ENCODE peak calls at places on chromosomes 3 and 15, in seven cellular contexts. One of them, this sample, is unnamed.

GRCh38 chr15:42404461-42405235 is 45.3 kb downstream of the CAPN3 start:
- DNase-seq in H9: no peak
- DNase-seq in GM13977: no peak
- DNase-seq in activated CD4-positive, alpha-beta T cell treated with anti-CD3 and anti-CD28 coated beads for 24 hours: no peak
- DNase-seq in fibroblast of gingiva: no peak
- DNase-seq in astrocyte of the spinal cord: no peak
- DNase-seq in SK-MEL-5: peak
- DNase-seq in this sample: no peak

GRCh38 chr3:184525337-184526157 is 36.0 kb upstream of the EPHB3 start:
- DNase-seq in H9: peak
- DNase-seq in GM13977: no peak
- DNase-seq in activated CD4-positive, alpha-beta T cell treated with anti-CD3 and anti-CD28 coated beads for 24 hours: no peak
- DNase-seq in fibroblast of gingiva: no peak
- DNase-seq in astrocyte of the spinal cord: no peak
- DNase-seq in SK-MEL-5: no peak
- DNase-seq in this sample: peak

GRCh38 chr3:174821477-174821876 is 37.7 kb upstream of the NAALADL2 start:
- DNase-seq in H9: no peak
- DNase-seq in GM13977: no peak
- DNase-seq in activated CD4-positive, alpha-beta T cell treated with anti-CD3 and anti-CD28 coated beads for 24 hours: no peak
- DNase-seq in fibroblast of gingiva: no peak
- DNase-seq in astrocyte of the spinal cord: no peak
- DNase-seq in SK-MEL-5: peak
- DNase-seq in this sample: no peak

GRCh38 chr3:51355891-51356578 is 29.1 kb upstream of the MANF start:
- DNase-seq in H9: no peak
- DNase-seq in GM13977: no peak
- DNase-seq in activated CD4-positive, alpha-beta T cell treated with anti-CD3 and anti-CD28 coated beads for 24 hours: no peak
- DNase-seq in fibroblast of gingiva: no peak
- DNase-seq in astrocyte of the spinal cord: no peak
- DNase-seq in SK-MEL-5: no peak
- DNase-seq in this sample: no peak

GRCh38 chr3:46713898-46714552 is 3.6 kb downstream of the PRSS50 start:
- DNase-seq in H9: peak
- DNase-seq in GM13977: peak
- DNase-seq in activated CD4-positive, alpha-beta T cell treated with anti-CD3 and anti-CD28 coated beads for 24 hours: no peak
- DNase-seq in fibroblast of gingiva: no peak
- DNase-seq in astrocyte of the spinal cord: no peak
- DNase-seq in SK-MEL-5: no peak
- DNase-seq in this sample: no peak

GRCh38 chr15:73686781-73687256 is 2.6 kb downstream of the CD276 start:
- DNase-seq in H9: no peak
- DNase-seq in GM13977: no peak
- DNase-seq in activated CD4-positive, alpha-beta T cell treated with anti-CD3 and anti-CD28 coated beads for 24 hours: no peak
- DNase-seq in fibroblast of gingiva: peak
- DNase-seq in astrocyte of the spinal cord: peak
- DNase-seq in SK-MEL-5: peak
- DNase-seq in this sample: peak

GRCh38 chr3:189557824-189558223 is 73.4 kb upstream of the TP63 start:
- DNase-seq in H9: no peak
- DNase-seq in GM13977: no peak
- DNase-seq in activated CD4-positive, alpha-beta T cell treated with anti-CD3 and anti-CD28 coated beads for 24 hours: no peak
- DNase-seq in fibroblast of gingiva: no peak
- DNase-seq in astrocyte of the spinal cord: no peak
- DNase-seq in SK-MEL-5: no peak
- DNase-seq in this sample: no peak

GRCh38 chr3:99659032-99659431 is 20.6 kb downstream of the COL8A1 start:
- DNase-seq in H9: no peak
- DNase-seq in GM13977: no peak
- DNase-seq in activated CD4-positive, alpha-beta T cell treated with anti-CD3 and anti-CD28 coated beads for 24 hours: no peak
- DNase-seq in fibroblast of gingiva: peak
- DNase-seq in astrocyte of the spinal cord: peak
- DNase-seq in SK-MEL-5: no peak
- DNase-seq in this sample: peak

GRCh38 chr3:171813897-171814460 is 3.7 kb upstream of the PLD1 start:
- DNase-seq in H9: no peak
- DNase-seq in GM13977: peak
- DNase-seq in activated CD4-positive, alpha-beta T cell treated with anti-CD3 and anti-CD28 coated beads for 24 hours: no peak
- DNase-seq in fibroblast of gingiva: peak
- DNase-seq in astrocyte of the spinal cord: no peak
- DNase-seq in SK-MEL-5: peak
- DNase-seq in this sample: no peak

GRCh38 chr15:83318861-83319415 is 34.5 kb upstream of the BNC1 start:
- DNase-seq in H9: no peak
- DNase-seq in GM13977: no peak
- DNase-seq in activated CD4-positive, alpha-beta T cell treated with anti-CD3 and anti-CD28 coated beads for 24 hours: no peak
- DNase-seq in fibroblast of gingiva: no peak
- DNase-seq in astrocyte of the spinal cord: no peak
- DNase-seq in SK-MEL-5: no peak
- DNase-seq in this sample: no peak

GRCh38 chr3:184325715-184326114 is 11.3 kb downstream of the EIF4G1 start:
- DNase-seq in H9: no peak
- DNase-seq in GM13977: peak
- DNase-seq in activated CD4-positive, alpha-beta T cell treated with anti-CD3 and anti-CD28 coated beads for 24 hours: peak
- DNase-seq in fibroblast of gingiva: no peak
- DNase-seq in astrocyte of the spinal cord: no peak
- DNase-seq in SK-MEL-5: no peak
- DNase-seq in this sample: no peak

GRCh38 chr3:172152869-172153268 is 113.5 kb downstream of the FNDC3B start:
- DNase-seq in H9: no peak
- DNase-seq in GM13977: no peak
- DNase-seq in activated CD4-positive, alpha-beta T cell treated with anti-CD3 and anti-CD28 coated beads for 24 hours: no peak
- DNase-seq in fibroblast of gingiva: peak
- DNase-seq in astrocyte of the spinal cord: no peak
- DNase-seq in SK-MEL-5: peak
- DNase-seq in this sample: peak

GRCh38 chr3:136954980-136955780 is 2.6 kb upstream of the IL20RB start:
- DNase-seq in H9: no peak
- DNase-seq in GM13977: no peak
- DNase-seq in activated CD4-positive, alpha-beta T cell treated with anti-CD3 and anti-CD28 coated beads for 24 hours: no peak
- DNase-seq in fibroblast of gingiva: no peak
- DNase-seq in astrocyte of the spinal cord: no peak
- DNase-seq in SK-MEL-5: no peak
- DNase-seq in this sample: peak

GRCh38 chr15:35289029-35289617 is 204.0 kb upstream of the NANOGP8 start:
- DNase-seq in H9: no peak
- DNase-seq in GM13977: no peak
- DNase-seq in activated CD4-positive, alpha-beta T cell treated with anti-CD3 and anti-CD28 coated beads for 24 hours: no peak
- DNase-seq in fibroblast of gingiva: peak
- DNase-seq in astrocyte of the spinal cord: peak
- DNase-seq in SK-MEL-5: peak
- DNase-seq in this sample: peak

GRCh38 chr3:39577541-39577940 is 110.1 kb downstream of the MOBP start:
- DNase-seq in H9: peak
- DNase-seq in GM13977: no peak
- DNase-seq in activated CD4-positive, alpha-beta T cell treated with anti-CD3 and anti-CD28 coated beads for 24 hours: no peak
- DNase-seq in fibroblast of gingiva: no peak
- DNase-seq in astrocyte of the spinal cord: no peak
- DNase-seq in SK-MEL-5: no peak
- DNase-seq in this sample: no peak

GRCh38 chr3:40333416-40333815 is 23.9 kb downstream of the EIF1B start:
- DNase-seq in H9: no peak
- DNase-seq in GM13977: no peak
- DNase-seq in activated CD4-positive, alpha-beta T cell treated with anti-CD3 and anti-CD28 coated beads for 24 hours: no peak
- DNase-seq in fibroblast of gingiva: no peak
- DNase-seq in astrocyte of the spinal cord: no peak
- DNase-seq in SK-MEL-5: no peak
- DNase-seq in this sample: peak

GRCh38 chr15:58916962-58917361 is 16.5 kb downstream of the SLTM start:
- DNase-seq in H9: no peak
- DNase-seq in GM13977: no peak
- DNase-seq in activated CD4-positive, alpha-beta T cell treated with anti-CD3 and anti-CD28 coated beads for 24 hours: no peak
- DNase-seq in fibroblast of gingiva: no peak
- DNase-seq in astrocyte of the spinal cord: no peak
- DNase-seq in SK-MEL-5: no peak
- DNase-seq in this sample: no peak

GRCh38 chr15:62569460-62570404 is 404.6 kb upstream of the C2CD4B start:
- DNase-seq in H9: no peak
- DNase-seq in GM13977: no peak
- DNase-seq in activated CD4-positive, alpha-beta T cell treated with anti-CD3 and anti-CD28 coated beads for 24 hours: no peak
- DNase-seq in fibroblast of gingiva: peak
- DNase-seq in astrocyte of the spinal cord: peak
- DNase-seq in SK-MEL-5: peak
- DNase-seq in this sample: peak

GRCh38 chr3:90016492-90017065 is 909.2 kb downstream of the EPHA3 start:
- DNase-seq in H9: no peak
- DNase-seq in GM13977: no peak
- DNase-seq in activated CD4-positive, alpha-beta T cell treated with anti-CD3 and anti-CD28 coated beads for 24 hours: no peak
- DNase-seq in fibroblast of gingiva: peak
- DNase-seq in astrocyte of the spinal cord: no peak
- DNase-seq in SK-MEL-5: no peak
- DNase-seq in this sample: no peak

GRCh38 chr3:113247664-113248458 is 36.5 kb downstream of the BOC start:
- DNase-seq in H9: no peak
- DNase-seq in GM13977: no peak
- DNase-seq in activated CD4-positive, alpha-beta T cell treated with anti-CD3 and anti-CD28 coated beads for 24 hours: no peak
- DNase-seq in fibroblast of gingiva: no peak
- DNase-seq in astrocyte of the spinal cord: no peak
- DNase-seq in SK-MEL-5: no peak
- DNase-seq in this sample: no peak

This sample was measured in astrocyte of the hippocampus.